ENCODE peak calls at places on chromosome 19, in four cellular contexts. S, M, Z and E are unnamed samples.

GRCh38 chr19:21604941-21605548 is 99.6 kb downstream of the ZNF429 start:
- DNase-seq in M (no peak), Z (no peak), S (no peak), E (no peak)

GRCh38 chr19:18208098-18208951 is 4.5 kb upstream of the RAB3A start:
- DNase-seq in M (no peak), Z (no peak), S (peak; percentile 86), E (no peak)

GRCh38 chr19:40390084-40390742 is at the start of gene HIPK4:
- DNase-seq in Z (no peak), S (peak; percentile 51), M (no peak), E (no peak)

GRCh38 chr19:42270346-42271044 is 1.4 kb downstream of the CIC start:
- DNase-seq in S (no peak), M (no peak), Z (no peak), E (no peak)

GRCh38 chr19:43465468-43466120 is at the start of gene LYPD3:
- DNase-seq in Z (no peak), M (no peak), S (peak; percentile 71), E (no peak)

GRCh38 chr19:55206664-55207500 is 2.4 kb downstream of the PTPRH start:
- DNase-seq in Z (peak; percentile 93), M (no peak), S (peak; percentile 74), E (peak; percentile 40)

GRCh38 chr19:47723573-47723923 is 10.3 kb downstream of the EHD2 start:
- DNase-seq in Z (peak; percentile 63), M (no peak), S (no peak), E (no peak)

GRCh38 chr19:22428299-22428913 is 6.3 kb upstream of the ZNF98 start:
- DNase-seq in S (no peak), Z (no peak), M (no peak), E (no peak)

GRCh38 chr19:42170052-42170451 is 37.8 kb upstream of the POU2F2 start:
- DNase-seq in Z (no peak), M (no peak), S (no peak), E (no peak)

GRCh38 chr19:3119071-3119781 is 16.6 kb upstream of the GNA15 start:
- DNase-seq in S (no peak), M (no peak), Z (no peak), E (no peak)

GRCh38 chr19:49741210-49741844 is 21.8 kb downstream of the TSKS start:
- DNase-seq in M (no peak), S (no peak), Z (peak; percentile 42), E (no peak)

GRCh38 chr19:33434886-33435705 is 61.6 kb downstream of the CEBPG start:
- DNase-seq in S (no peak), Z (no peak), M (no peak), E (no peak)

GRCh38 chr19:36169084-36169760 is 17.0 kb upstream of the COX7A1 start:
- DNase-seq in Z (no peak), S (no peak), M (no peak), E (no peak)

GRCh38 chr19:55076321-55076720 is 652 bp downstream of the EPS8L1 start:
- DNase-seq in M (no peak), S (peak; percentile 60), Z (no peak), E (no peak)

GRCh38 chr19:677601-678380 is 1.6 kb downstream of the FSTL3 start:
- DNase-seq in M (no peak), S (no peak), Z (no peak), E (no peak)

GRCh38 chr19:43552616-43553015 is 19.6 kb downstream of the ZNF575 start:
- DNase-seq in M (no peak), S (no peak), Z (no peak), E (no peak)

GRCh38 chr19:3683866-3684816 is 16.1 kb downstream of the PIP5K1C start:
- DNase-seq in Z (no peak), S (no peak), M (no peak), E (no peak)

GRCh38 chr19:49862411-49863253 is 4.7 kb downstream of the PNKP start:
- DNase-seq in Z (peak; percentile 31), M (no peak), S (peak; percentile 94), E (no peak)

GRCh38 chr19:31348416-31349159 is 648 bp downstream of the TSHZ3 start:
- DNase-seq in M (no peak), Z (no peak), S (peak; percentile 54), E (no peak)

GRCh38 chr19:17243854-17244617 is 1.7 kb downstream of the NR2F6 start:
- DNase-seq in M (no peak), S (peak; percentile 71), Z (peak; percentile 51), E (no peak)

GRCh38 chr19:55353803-55354697 is 469 bp downstream of the COX6B2 start:
- DNase-seq in Z (no peak), S (peak; percentile 92), M (no peak), E (peak; percentile 28)

GRCh38 chr19:768424-768823 is 17.5 kb downstream of the MISP start:
- DNase-seq in Z (no peak), M (no peak), S (no peak), E (no peak)

GRCh38 chr19:497476-497860 is 1.2 kb downstream of the MADCAM1 start:
- DNase-seq in S (peak; percentile 60), Z (no peak), M (no peak), E (no peak)

GRCh38 chr19:32324631-32325215 is 20.7 kb upstream of the ZNF507 start:
- DNase-seq in M (no peak), S (no peak), Z (no peak), E (no peak)

GRCh38 chr19:30516111-30516510 is 143.9 kb downstream of the ZNF536 start:
- DNase-seq in S (no peak), Z (no peak), M (no peak), E (no peak)

GRCh38 chr19:3364501-3364858 is 1.9 kb upstream of the NFIC start:
- DNase-seq in S (no peak), M (no peak), Z (no peak), E (no peak)

GRCh38 chr19:48900477-48901452 is 653 bp downstream of the NUCB1 start:
- DNase-seq in S (no peak), M (no peak), Z (peak; percentile 29), E (no peak)

GRCh38 chr19:19185853-19186728 is 5.9 kb downstream of the BORCS8 start:
- DNase-seq in M (no peak), Z (peak; percentile 68), S (peak; percentile 92), E (peak; percentile 67)

GRCh38 chr19:51274037-51274370 is 23.1 kb downstream of the SIGLECL1 start:
- DNase-seq in Z (no peak), M (no peak), S (no peak), E (no peak)

GRCh38 chr19:31378404-31378803 is 29.2 kb upstream of the TSHZ3 start:
- DNase-seq in M (no peak), S (no peak), Z (peak; percentile 4), E (no peak)

GRCh38 chr19:7655581-7655980 is 13.3 kb upstream of the RETN start:
- DNase-seq in Z (no peak), S (no peak), M (no peak), E (no peak)

GRCh38 chr19:7658219-7658686 is 10.6 kb upstream of the RETN start:
- DNase-seq in Z (no peak), M (peak; percentile 79), S (no peak), E (no peak)

GRCh38 chr19:7652061-7652641 is 15.2 kb downstream of the STXBP2 start:
- DNase-seq in S (peak; percentile 99), M (peak; percentile 48), Z (peak; percentile 96), E (peak; percentile 66)

GRCh38 chr19:7654401-7654800 is 14.4 kb upstream of the RETN start:
- DNase-seq in M (no peak), S (no peak), Z (no peak), E (no peak)

DNA sequence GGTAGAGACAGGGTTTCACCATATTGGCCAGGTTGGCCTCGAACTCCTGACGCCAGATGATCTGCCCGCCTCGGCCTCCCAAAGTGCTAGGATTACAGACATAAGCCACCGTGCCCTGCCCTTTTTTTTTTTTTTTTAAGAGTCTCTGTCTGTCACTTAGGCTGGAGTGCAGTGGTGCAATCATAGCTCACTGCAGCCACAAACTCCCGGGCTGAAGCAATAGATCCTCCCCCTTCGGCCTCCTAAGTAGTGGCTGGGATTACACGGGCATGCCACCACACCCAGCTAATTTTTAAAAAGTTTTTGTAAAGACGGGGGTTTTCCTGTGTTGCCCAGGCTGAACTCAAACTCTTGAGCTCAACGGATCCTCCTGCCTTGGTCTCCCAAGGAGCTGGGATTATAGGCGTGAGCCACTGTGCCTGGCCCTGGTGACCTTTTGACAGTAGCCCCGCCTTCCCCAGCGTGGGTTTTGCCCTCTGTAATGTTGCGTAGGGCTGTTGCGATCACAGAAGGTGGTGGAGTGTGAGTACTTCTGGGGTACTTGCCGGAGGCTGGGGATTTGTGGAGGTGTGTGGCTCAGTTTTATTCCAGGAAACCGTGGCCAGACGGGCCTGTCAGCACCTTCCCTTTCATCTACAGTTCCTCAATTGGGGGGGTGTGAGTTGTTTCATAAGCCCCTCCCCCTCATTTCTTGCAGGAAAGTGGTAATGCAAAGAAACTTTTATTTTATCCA is 11.6 kb upstream of the RETN start:
- DNase-seq in Z (no peak), S (no peak), M (no peak), E (no peak)
- TF ChIP-seq SUZ12 in Z (no peak), S (no peak), M (no peak), E (no peak)

DNA sequence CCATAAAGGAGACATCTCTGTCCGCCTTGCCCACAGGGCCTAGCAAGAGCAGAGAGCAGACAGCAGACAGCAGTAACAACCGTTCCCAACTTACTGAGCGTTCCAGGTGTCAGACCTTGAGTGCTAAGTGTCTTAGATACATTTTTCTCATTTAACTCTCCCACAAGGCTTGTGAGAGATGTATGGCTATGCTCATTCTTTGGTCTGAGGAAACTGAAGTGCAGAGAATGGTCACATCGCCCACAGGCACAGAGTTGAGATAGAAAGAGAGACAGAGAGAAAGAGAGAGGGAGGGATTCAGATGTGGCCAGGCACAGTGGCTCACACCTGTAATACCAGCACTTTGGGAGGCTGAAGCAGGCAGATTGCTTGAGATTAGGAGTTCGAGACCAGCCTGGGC is 14.3 kb downstream of the MEIOSIN start:
- DNase-seq in M (no peak), S (no peak), Z (no peak), E (no peak)
- H3K9ac ChIP-seq in M (no peak overlapping the region), S (no peak overlapping the region), Z (no peak overlapping the region), E (no peak overlapping the region)

GRCh38 chr19:4870025-4870700 is 2.7 kb upstream of the PLIN3 start:
- DNase-seq in M (no peak), Z (peak; percentile 98), S (no peak), E (peak; percentile 74)
- H3K4me1 ChIP-seq in M (no peaks in the 10 kb centered on the region), Z (peaks cover 54% of the 10 kb centered on the region), S (peaks cover 3% of the 10 kb centered on the region), E (peaks cover 7% of the 10 kb centered on the region)

GRCh38 chr19:5718032-5718578 is 1.8 kb downstream of the LONP1 start:
- DNase-seq in Z (no peak), M (no peak), S (no peak), E (no peak)
- TF ChIP-seq SUZ12 in Z (no peak), M (no peak), S (no peak), E (no peak)

GRCh38 chr19:1883784-1884183 is 1.5 kb downstream of the ABHD17A start:
- DNase-seq in Z (no peak), S (no peak), M (no peak), E (no peak)
- H3K9ac ChIP-seq in Z (peak overlapping the region; percentile 90), S (no peak overlapping the region), M (peak overlapping the region; percentile 96), E (peak overlapping the region; percentile 99)

GRCh38 chr19:38848299-38849146 is 1.3 kb downstream of the HNRNPL start:
- DNase-seq in Z (no peak), M (no peak), S (no peak), E (no peak)
- H3K4me1 ChIP-seq in Z (peaks cover 73% of the 10 kb centered on the region), M (peaks cover 18% of the 10 kb centered on the region), S (peaks cover 16% of the 10 kb centered on the region), E (peaks cover 6% of the 10 kb centered on the region)